ENCODE peak calls at places on chromosomes 4 and X, in nine cellular contexts. O, G, W, T, L, Y, Z, F and V are unnamed samples.

GRCh38 chrX:16920116-16920515 is 26.3 kb upstream of the REPS2 start:
- DNase-seq in O (no peak), G (no peak), W (no peak), T (peak), L (peak), Y (no peak), Z (no peak), F (no peak), V (no peak)

GRCh38 chr4:61397174-61397573 is 197.0 kb downstream of the ADGRL3 start:
- DNase-seq in O (no peak), G (no peak), W (no peak), T (peak), L (peak), Y (no peak), Z (no peak), F (no peak), V (no peak)

GRCh38 chrX:4708970-4709760 is 995.7 kb upstream of the PRKX start:
- DNase-seq in O (peak), G (peak), W (no peak), T (no peak), L (no peak), Y (peak), Z (no peak), F (no peak), V (peak)

GRCh38 chr4:61511716-61512488 is 311.8 kb downstream of the ADGRL3 start:
- DNase-seq in O (peak), G (no peak), W (no peak), T (peak), L (peak), Y (no peak), Z (no peak), F (no peak), V (no peak)

GRCh38 chrX:152904151-152905080 is 6.5 kb downstream of the ZNF185 start:
- DNase-seq in O (peak), G (peak), W (peak), T (peak), L (peak), Y (peak), Z (peak), F (no peak), V (peak)

GRCh38 chrX:151697537-151697936 is 2.3 kb downstream of the PRRG3 start:
- DNase-seq in O (peak), G (no peak), W (no peak), T (peak), L (peak), Y (no peak), Z (no peak), F (no peak), V (no peak)

GRCh38 chrX:110358548-110358947 is at the start of gene RTL9:
- DNase-seq in O (no peak), G (no peak), W (no peak), T (no peak), L (no peak), Y (no peak), Z (no peak), F (no peak), V (no peak)

GRCh38 chrX:10390187-10390586 is 230.2 kb downstream of the MID1 start:
- DNase-seq in O (no peak), G (no peak), W (no peak), T (no peak), L (no peak), Y (no peak), Z (no peak), F (no peak), V (no peak)

GRCh38 chr4:102247041-102247440 is 98.2 kb downstream of the SLC39A8 start:
- DNase-seq in O (no peak), G (no peak), W (no peak), T (no peak), L (no peak), Y (no peak), Z (no peak), F (no peak), V (no peak)

GRCh38 chr4:146159384-146160058 is 16.0 kb upstream of the LSM6 start:
- DNase-seq in O (no peak), G (no peak), W (no peak), T (no peak), L (no peak), Y (no peak), Z (no peak), F (no peak), V (no peak)

GRCh38 chr4:83552924-83553323 is 17.0 kb downstream of the GPAT3 start:
- DNase-seq in O (no peak), G (no peak), W (no peak), T (peak), L (peak), Y (no peak), Z (no peak), F (no peak), V (no peak)

GRCh38 chrX:19554786-19555185 is 39.5 kb upstream of the MAP3K15 start:
- DNase-seq in O (no peak), G (no peak), W (no peak), T (peak), L (peak), Y (no peak), Z (no peak), F (no peak), V (no peak)

GRCh38 chr4:59671037-59671436 is 1529.1 kb upstream of the ADGRL3 start:
- DNase-seq in O (no peak), G (no peak), W (no peak), T (no peak), L (no peak), Y (no peak), Z (no peak), F (no peak), V (no peak)

GRCh38 chr4:93302310-93302709 is 526.2 kb upstream of the ATOH1 start:
- DNase-seq in O (no peak), G (no peak), W (no peak), T (no peak), L (no peak), Y (no peak), Z (no peak), F (no peak), V (no peak)

GRCh38 chr4:55321707-55322264 is 24.3 kb upstream of the SRD5A3 start:
- DNase-seq in O (peak), G (peak), W (no peak), T (peak), L (peak), Y (peak), Z (peak), F (no peak), V (peak)

GRCh38 chr4:7518871-7519637 is 84.3 kb upstream of the PSAPL1 start:
- DNase-seq in O (no peak), G (no peak), W (no peak), T (no peak), L (no peak), Y (no peak), Z (peak), F (no peak), V (no peak)

GRCh38 chr4:20603671-20604313 is 96.5 kb upstream of the PACRGL start:
- DNase-seq in O (no peak), G (no peak), W (no peak), T (peak), L (peak), Y (no peak), Z (peak), F (no peak), V (no peak)

GRCh38 chr4:127783026-127783769 is 1.1 kb downstream of the HSPA4L start:
- DNase-seq in O (peak), G (peak), W (no peak), T (peak), L (peak), Y (peak), Z (peak), F (peak), V (peak)

GRCh38 chrX:96407043-96407442 is 277.6 kb upstream of the DIAPH2 start:
- DNase-seq in O (peak), G (no peak), W (no peak), T (peak), L (peak), Y (peak), Z (no peak), F (no peak), V (peak)
- H3K4me3 ChIP-seq in O (no peak), G (no peak), W (no peak), T (no peak), L (no peak), Y (no peak), Z (no peak), F (no peak), V (no peak)

GRCh38 chr4:183989471-183989870 is 84.4 kb downstream of the STOX2 start:
- DNase-seq in O (peak), G (no peak), W (no peak), T (peak), L (peak), Y (no peak), Z (no peak), F (no peak), V (no peak)
- H3K4me3 ChIP-seq in O (no peak), G (no peak), W (no peak), T (no peak), L (no peak), Y (no peak), Z (no peak), F (no peak), V (no peak)

GRCh38 chr4:13545394-13545808 is 1.1 kb upstream of the NKX3-2 start:
- DNase-seq in O (no peak), G (no peak), W (no peak), T (no peak), L (no peak), Y (no peak), Z (no peak), F (no peak), V (no peak)
- H3K4me3 ChIP-seq in O (peak), G (no peak), W (peak), T (no peak), L (peak), Y (peak), Z (peak), F (no peak), V (peak)

GRCh38 chrX:129982300-129983246 is at the start of gene BCORL1:
- DNase-seq in O (peak), G (peak), W (peak), T (peak), L (peak), Y (peak), Z (peak), F (peak), V (peak)

GRCh38 chrX:129981752-129982299 is 609 bp upstream of the BCORL1 start:
- DNase-seq in O (no peak), G (no peak), W (no peak), T (no peak), L (no peak), Y (no peak), Z (peak), F (no peak), V (no peak)

GRCh38 chrX:129983575-129984131 is 1.2 kb downstream of the BCORL1 start:
- DNase-seq in O (no peak), G (peak), W (peak), T (no peak), L (no peak), Y (no peak), Z (peak), F (no peak), V (peak)

GRCh38 chrX:129981207-129981553 is 1.3 kb upstream of the BCORL1 start:
- DNase-seq in O (no peak), G (no peak), W (no peak), T (no peak), L (no peak), Y (no peak), Z (no peak), F (no peak), V (no peak)

GRCh38 chrX:129984196-129984962 is 1.9 kb downstream of the BCORL1 start:
- DNase-seq in O (peak), G (peak), W (peak), T (no peak), L (peak), Y (no peak), Z (peak), F (no peak), V (peak)
- H3K4me3 ChIP-seq in O (peak), G (no peak), W (peak), T (peak), L (no peak), Y (no peak), Z (no peak), F (no peak), V (peak)

GRCh38 chr4:33107813-33108212 is 2387.6 kb downstream of the PCDH7 start:
- DNase-seq in O (no peak), G (no peak), W (no peak), T (no peak), L (no peak), Y (no peak), Z (no peak), F (no peak), V (no peak)

DNA sequence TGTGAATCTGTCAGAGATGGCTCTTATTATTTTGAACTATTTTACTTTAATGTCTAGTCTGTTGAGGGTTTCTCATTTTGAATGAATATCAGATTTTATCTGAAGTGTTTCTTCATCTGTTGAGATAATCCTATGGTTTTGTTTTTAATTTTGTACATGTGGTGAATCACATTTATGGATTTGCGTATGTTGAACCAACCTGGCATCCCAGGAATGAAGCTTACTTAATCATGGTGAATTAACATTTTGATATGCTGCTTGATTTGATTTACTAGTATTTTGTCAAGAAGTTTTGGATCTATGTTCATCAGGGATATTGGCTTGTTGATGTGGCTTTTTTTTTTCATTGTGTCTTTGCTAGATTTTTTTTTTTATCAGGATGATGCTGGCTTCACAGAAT is 2390.9 kb downstream of the PCDH7 start:
- DNase-seq in O (no peak), G (no peak), W (no peak), T (peak), L (peak), Y (no peak), Z (no peak), F (no peak), V (no peak)
- H3K4me3 ChIP-seq in O (no peak), G (no peak), W (no peak), T (no peak), L (no peak), Y (no peak), Z (no peak), F (no peak), V (no peak)

GRCh38 chr4:82380831-82381230 is 7.0 kb upstream of the HNRNPD start:
- DNase-seq in O (no peak), G (no peak), W (no peak), T (no peak), L (no peak), Y (no peak), Z (no peak), F (no peak), V (no peak)
- H3K4me3 ChIP-seq in O (no peak), G (no peak), W (no peak), T (no peak), L (no peak), Y (no peak), Z (no peak), F (no peak), V (no peak)